ENCODE peak calls at places on chromosome 1, in ten cellular contexts. V is bronchial epithelial cell, Q is tibial artery, C is spleen, M is neural progenitor cell, E is fibroblast of mammary gland, Y is fibroblast of pulmonary artery, F is brain microvascular endothelial cell, U is H9, G is heart right ventricle. T is an unnamed sample.

GRCh38 chr1:41661428-41662060 is 177.1 kb upstream of the EDN2 start:
- DNase-seq in Q (no peak), Y (no peak), M (no peak), V (no peak), G (peak), C (peak), E (no peak), F (no peak), U (no peak), T (no peak)

GRCh38 chr1:169180167-169180566 is 73.7 kb downstream of the ATP1B1 start:
- DNase-seq in C (no peak), M (no peak), U (no peak), Q (no peak), Y (no peak), V (no peak), E (no peak), G (no peak), F (no peak), T (no peak)

GRCh38 chr1:39688706-39689105 is 2.5 kb downstream of the HPCAL4 start:
- DNase-seq in F (no peak), E (no peak), C (no peak), M (no peak), Q (no peak), Y (no peak), U (no peak), V (peak), G (no peak), T (no peak)

GRCh38 chr1:34500451-34500850 is 254.4 kb upstream of the GJB5 start:
- DNase-seq in C (no peak), G (peak), F (no peak), M (peak), Q (no peak), U (peak), E (no peak), V (no peak), Y (peak), T (no peak)

GRCh38 chr1:203537806-203538464 is 44.0 kb downstream of the OPTC start:
- DNase-seq in C (no peak), Q (no peak), U (no peak), Y (peak), F (peak), G (no peak), V (peak), E (peak), M (no peak), T (no peak)

GRCh38 chr1:70509996-70510876 is 99.2 kb downstream of the CTH start:
- DNase-seq in C (no peak), E (peak), Q (no peak), V (peak), G (no peak), M (peak), F (peak), Y (peak), U (no peak), T (peak)

GRCh38 chr1:59375321-59376220 is 78.7 kb downstream of the FGGY start:
- DNase-seq in V (peak), Y (peak), C (no peak), G (no peak), E (peak), F (peak), U (no peak), Q (no peak), M (no peak), T (peak)

GRCh38 chr1:227729881-227730629 is 5.0 kb downstream of the JMJD4 start:
- DNase-seq in V (peak), F (peak), E (peak), Y (peak), U (peak), M (peak), Q (no peak), G (no peak), C (no peak), T (peak)

GRCh38 chr1:117142200-117142599 is 20.7 kb upstream of the TRIM45 start:
- DNase-seq in G (no peak), M (no peak), E (peak), C (no peak), U (no peak), V (no peak), Q (no peak), F (no peak), Y (no peak), T (peak)

GRCh38 chr1:12539705-12540579 is 78.1 kb downstream of the DHRS3 start:
- DNase-seq in G (peak), M (peak), Q (peak), V (no peak), E (peak), F (peak), C (no peak), Y (peak), U (peak), T (peak)

GRCh38 chr1:25065246-25066238 is 135.5 kb upstream of the RUNX3 start:
- DNase-seq in U (no peak), G (peak), Q (no peak), F (no peak), C (peak), V (no peak), M (no peak), Y (peak), E (peak), T (no peak)

GRCh38 chr1:227712648-227713047 is 22.5 kb downstream of the JMJD4 start:
- DNase-seq in C (no peak), V (no peak), Q (no peak), F (no peak), E (no peak), Y (no peak), G (no peak), M (no peak), U (no peak), T (no peak)

GRCh38 chr1:42096565-42096964 is 56.6 kb upstream of the GUCA2B start:
- DNase-seq in Q (no peak), V (no peak), G (no peak), M (no peak), U (no peak), C (no peak), Y (no peak), F (no peak), E (no peak), T (no peak)

GRCh38 chr1:87560961-87561360 is 232.3 kb downstream of the LMO4 start:
- DNase-seq in F (peak), E (no peak), V (no peak), G (no peak), Q (no peak), U (no peak), Y (peak), M (no peak), C (no peak), T (no peak)

GRCh38 chr1:24903955-24904730 is 25.9 kb downstream of the RUNX3 start:
- DNase-seq in U (peak), F (no peak), Q (peak), Y (no peak), G (no peak), E (no peak), C (peak), M (no peak), V (no peak), T (no peak)

GRCh38 chr1:161935264-161935663 is 88.4 kb downstream of the OLFML2B start:
- DNase-seq in Y (no peak), G (no peak), U (no peak), V (no peak), E (no peak), M (no peak), F (no peak), Q (no peak), C (no peak), T (no peak)

GRCh38 chr1:178093958-178094751 is at the start of gene RASAL2:
- DNase-seq in F (peak), V (no peak), M (peak), U (peak), C (peak), Y (peak), E (peak), G (peak), Q (peak), T (no peak)

GRCh38 chr1:241817331-241817792 is 30.6 kb upstream of the EXO1 start:
- DNase-seq in E (peak), Y (no peak), U (no peak), G (no peak), F (no peak), M (no peak), V (peak), C (no peak), Q (no peak), T (peak)

GRCh38 chr1:88311907-88312306 is 372.2 kb upstream of the PKN2 start:
- DNase-seq in F (no peak), U (no peak), C (no peak), V (peak), G (no peak), Q (no peak), E (no peak), M (no peak), Y (no peak), T (no peak)

GRCh38 chr1:151311589-151312331 is 15.5 kb downstream of the PI4KB start:
- DNase-seq in M (no peak), F (peak), C (no peak), Y (peak), E (peak), U (no peak), G (peak), Q (peak), V (peak), T (peak)

GRCh38 chr1:22457836-22458235 is 6.2 kb downstream of the ZBTB40 start:
- DNase-seq in Q (no peak), E (no peak), U (no peak), G (no peak), M (no peak), C (no peak), V (no peak), Y (no peak), F (no peak), T (no peak)

GRCh38 chr1:38815903-38816627 is 43.5 kb downstream of the RRAGC start:
- DNase-seq in U (peak), Q (no peak), G (no peak), E (no peak), M (no peak), C (no peak), V (no peak), Y (no peak), F (no peak), T (no peak)

GRCh38 chr1:162366671-162367070 is 10.0 kb downstream of the SPATA46 start:
- DNase-seq in M (no peak), C (no peak), G (no peak), Y (no peak), U (no peak), Q (no peak), E (no peak), V (no peak), F (no peak), T (no peak)

GRCh38 chr1:15218287-15219279 is 28.4 kb upstream of the FHAD1 start:
- DNase-seq in Q (no peak), V (peak), F (peak), M (no peak), C (no peak), G (no peak), Y (peak), E (peak), U (no peak), T (no peak)

GRCh38 chr1:218346391-218347204 is 1.5 kb downstream of the TGFB2 start:
- DNase-seq in E (peak), G (peak), C (peak), V (peak), Q (peak), F (no peak), U (peak), M (peak), Y (peak), T (no peak)

GRCh38 chr1:23613191-23614126 is 54.2 kb upstream of the ID3 start:
- DNase-seq in M (no peak), G (no peak), E (no peak), U (no peak), Y (no peak), V (no peak), Q (no peak), C (peak), F (no peak), T (no peak)

GRCh38 chr1:16955186-16955585 is 25.2 kb downstream of the MFAP2 start:
- DNase-seq in Q (no peak), F (no peak), U (no peak), C (no peak), M (no peak), Y (no peak), V (no peak), G (no peak), E (no peak), T (no peak)

GRCh38 chr1:41322101-41322661 is 39.1 kb upstream of the FOXO6 start:
- DNase-seq in C (no peak), U (no peak), Q (no peak), V (no peak), Y (no peak), E (no peak), G (no peak), F (no peak), M (no peak), T (no peak)

GRCh38 chr1:81706650-81707435 is 93.9 kb upstream of the ADGRL2 start:
- DNase-seq in U (no peak), M (no peak), V (peak), Q (no peak), F (peak), C (no peak), E (peak), Y (peak), G (no peak), T (no peak)

GRCh38 chr1:18199462-18199861 is 91.9 kb downstream of the IGSF21 start:
- DNase-seq in F (no peak), G (no peak), V (no peak), U (peak), E (no peak), C (no peak), M (peak), Q (no peak), Y (no peak), T (no peak)

GRCh38 chr1:156146006-156146748 is 7.2 kb upstream of the SEMA4A start:
- DNase-seq in G (peak), M (peak), Y (peak), V (peak), Q (peak), C (peak), F (peak), E (peak), U (no peak), T (peak)

GRCh38 chr1:95111014-95111413 is 6.1 kb upstream of the TLCD4 start:
- DNase-seq in V (no peak), Q (no peak), E (no peak), U (no peak), G (no peak), M (no peak), Y (no peak), F (no peak), C (no peak), T (no peak)

GRCh38 chr1:111983500-111983899 is 6.0 kb downstream of the KCND3 start:
- DNase-seq in G (no peak), V (no peak), U (no peak), Q (no peak), M (no peak), F (no peak), Y (no peak), C (no peak), E (no peak), T (no peak)

GRCh38 chr1:201074018-201074417 is 38.2 kb downstream of the CACNA1S start:
- DNase-seq in Q (no peak), E (no peak), G (no peak), V (no peak), M (no peak), Y (no peak), F (no peak), U (no peak), C (no peak), T (no peak)

GRCh38 chr1:113759341-113760101 is at the start of gene PHTF1:
- DNase-seq in V (peak), E (peak), G (peak), Q (peak), F (peak), M (peak), C (peak), U (peak), Y (peak), T (no peak)

GRCh38 chr1:241717975-241718374 is 65.9 kb downstream of the WDR64 start:
- DNase-seq in Q (no peak), U (no peak), C (no peak), G (no peak), V (peak), M (no peak), F (no peak), Y (no peak), E (peak), T (no peak)

GRCh38 chr1:227071898-227072587 is 131.9 kb downstream of the COQ8A start:
- DNase-seq in V (no peak), E (no peak), Q (no peak), C (no peak), G (no peak), Y (no peak), M (no peak), U (no peak), F (no peak), T (no peak)

GRCh38 chr1:214833357-214833756 is 230.4 kb downstream of the CENPF start:
- DNase-seq in U (no peak), E (peak), F (peak), Q (no peak), G (no peak), C (no peak), M (no peak), Y (no peak), V (peak), T (peak)

GRCh38 chr1:53837924-53838653 is at the start of gene NDC1:
- DNase-seq in M (peak), F (peak), U (peak), Q (peak), V (peak), E (peak), G (peak), Y (peak), C (peak), T (peak)
- TF ChIP-seq CTCF in M (peak), F (peak), U (peak), Q (peak), V (peak), E (no peak), G (no peak), Y (no peak), C (no peak), T (no peak)

DNA sequence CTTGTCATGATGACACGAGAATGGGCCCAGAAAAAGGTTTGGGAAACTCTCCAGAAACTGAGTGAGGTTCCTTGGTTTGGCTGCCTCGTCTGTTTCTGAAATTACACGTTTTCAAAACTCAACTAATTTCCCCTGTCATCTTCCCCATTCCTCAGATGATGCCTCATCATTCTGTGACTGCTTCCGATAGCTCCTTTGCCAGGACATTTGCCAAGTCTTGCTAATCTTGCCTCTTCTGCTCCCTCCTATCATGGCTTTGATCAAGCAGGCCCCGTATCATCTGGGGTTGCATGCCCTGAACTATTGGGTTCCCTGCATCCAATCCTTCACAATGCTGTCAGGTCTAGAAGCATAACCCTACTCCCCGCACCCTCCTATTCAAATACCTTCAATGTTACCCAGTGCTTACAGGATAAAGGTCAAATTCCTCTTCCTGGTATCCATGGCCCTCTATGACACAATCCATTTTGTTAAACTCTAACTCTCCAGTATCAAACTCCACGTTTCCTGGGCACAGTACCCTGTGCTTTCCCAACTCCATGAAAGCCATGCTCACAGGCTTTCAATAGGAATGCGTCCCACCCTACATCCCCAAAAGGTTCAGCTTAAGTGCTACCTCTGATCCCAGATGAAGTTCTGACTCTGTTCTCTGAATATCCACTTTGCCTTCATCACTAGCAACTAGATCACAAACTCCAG is 22.2 kb upstream of the TMEM200B start:
- DNase-seq in G (no peak), V (peak), C (no peak), F (peak), Y (peak), U (no peak), M (no peak), E (peak), Q (no peak), T (peak)
- TF ChIP-seq CTCF in G (no peak), V (no peak), C (no peak), F (no peak), Y (no peak), U (no peak), M (no peak), E (no peak), Q (no peak), T (no peak)

DNA sequence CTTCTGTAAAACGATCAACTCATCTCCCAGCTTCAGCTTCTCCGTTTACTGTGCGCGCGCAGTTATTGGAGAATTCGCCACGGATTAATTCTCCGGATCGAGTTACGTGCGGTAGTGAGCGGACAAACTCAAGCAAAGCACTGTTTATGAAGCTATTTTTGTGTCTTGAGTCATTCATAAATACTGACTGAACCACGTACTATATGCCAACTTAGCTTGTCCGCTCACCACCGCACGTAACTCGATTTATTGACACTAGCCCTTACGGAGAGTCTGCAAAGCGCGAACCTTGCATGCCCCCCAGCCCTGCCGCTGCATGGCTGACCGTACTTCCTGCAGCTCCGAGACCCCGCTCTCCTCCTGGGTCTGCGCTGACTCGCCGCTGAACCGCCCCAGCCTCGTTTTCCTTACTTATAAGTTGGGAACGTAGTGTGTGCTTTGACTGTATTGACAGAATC is 773 bp downstream of the CHD1L start:
- DNase-seq in G (peak), M (peak), E (no peak), Q (no peak), F (no peak), C (peak), U (no peak), Y (no peak), V (no peak), T (no peak)
- TF ChIP-seq CTCF in G (no peak), M (no peak), E (no peak), Q (no peak), F (no peak), C (no peak), U (no peak), Y (no peak), V (no peak), T (no peak)

GRCh38 chr1:56397811-56398231 is 181.5 kb downstream of the PLPP3 start:
- DNase-seq in G (no peak), V (peak), F (no peak), Y (no peak), E (peak), C (no peak), U (no peak), Q (no peak), M (no peak), T (peak)
- TF ChIP-seq CTCF in G (no peak), V (no peak), F (no peak), Y (no peak), E (no peak), C (no peak), U (no peak), Q (no peak), M (no peak), T (no peak)

GRCh38 chr1:8447616-8448150 is 129.8 kb downstream of the SLC45A1 start:
- DNase-seq in U (no peak), V (no peak), G (no peak), F (no peak), Y (no peak), E (no peak), M (no peak), Q (no peak), C (no peak), T (no peak)

GRCh38 chr1:8438449-8438848 is 120.5 kb downstream of the SLC45A1 start:
- DNase-seq in G (no peak), Q (no peak), C (no peak), Y (no peak), E (peak), V (no peak), F (no peak), M (no peak), U (no peak), T (no peak)

GRCh38 chr1:8439015-8439702 is 121.2 kb downstream of the SLC45A1 start:
- DNase-seq in F (peak), V (peak), U (peak), C (peak), E (peak), G (peak), Y (peak), Q (peak), M (peak), T (peak)

GRCh38 chr1:8441466-8441865 is 123.6 kb downstream of the SLC45A1 start:
- DNase-seq in U (no peak), G (no peak), E (no peak), Q (no peak), C (no peak), M (no peak), Y (no peak), F (no peak), V (no peak), T (no peak)

GRCh38 chr1:8443558-8444194 is 125.8 kb downstream of the SLC45A1 start:
- DNase-seq in G (no peak), M (peak), V (no peak), C (no peak), U (peak), F (no peak), Y (peak), Q (no peak), E (peak), T (no peak)
- TF ChIP-seq CTCF in G (no peak), M (peak), V (no peak), C (no peak), U (peak), F (peak), Y (peak), Q (no peak), E (peak), T (peak)